ENCODE peak calls at places on chromosomes 5 and 9, in six cellular contexts. P is H9, Q is heart right ventricle, Z is left ventricle myocardium inferior, W is IMR-90, K is Caco-2. J is an unnamed sample. For H3K4me1 and H3K9me3, the result is how much of the 10 kb centered on the place peaks cover.

GRCh38 chr9:133653638-133654037 is 17.5 kb downstream of the DBH start:
- DNase-seq in P (no peak), Q (no peak), Z (no peak), W (no peak), K (no peak), J (no peak)

GRCh38 chr5:178325311-178326053 is 92.9 kb upstream of the PHYKPL start:
- DNase-seq in P (no peak), Q (no peak), Z (no peak), W (no peak), K (no peak), J (no peak)

GRCh38 chr5:134245101-134245604 is 19.3 kb upstream of the PPP2CA start:
- DNase-seq in P (peak), Q (no peak), Z (no peak), W (peak), K (peak), J (no peak)

GRCh38 chr5:13660072-13660471 is 284.4 kb downstream of the DNAH5 start:
- DNase-seq in P (no peak), Q (no peak), Z (no peak), W (peak), K (no peak), J (no peak)

GRCh38 chr9:82498918-82499317 is 510.3 kb downstream of the SPATA31D1 start:
- DNase-seq in P (no peak), Q (no peak), Z (no peak), W (no peak), K (no peak), J (no peak)

GRCh38 chr9:69882998-69883565 is 62.5 kb downstream of the CFAP95 start:
- DNase-seq in P (no peak), Q (no peak), Z (no peak), W (no peak), K (no peak), J (no peak)

GRCh38 chr9:131121346-131121745 is 4.0 kb upstream of the NUP214 start:
- DNase-seq in P (no peak), Q (no peak), Z (no peak), W (no peak), K (no peak), J (no peak)

GRCh38 chr9:105148328-105149006 is 96.0 kb upstream of the SLC44A1 start:
- DNase-seq in P (peak), Q (no peak), Z (no peak), W (no peak), K (no peak), J (no peak)

GRCh38 chr5:179827684-179828083 is 7.0 kb downstream of the SQSTM1 start:
- DNase-seq in P (no peak), Q (no peak), Z (no peak), W (peak), K (no peak), J (no peak)

GRCh38 chr5:170357853-170358497 is 31.2 kb downstream of the KCNMB1 start:
- DNase-seq in P (no peak), Q (peak), Z (peak), W (no peak), K (no peak), J (no peak)

DNA sequence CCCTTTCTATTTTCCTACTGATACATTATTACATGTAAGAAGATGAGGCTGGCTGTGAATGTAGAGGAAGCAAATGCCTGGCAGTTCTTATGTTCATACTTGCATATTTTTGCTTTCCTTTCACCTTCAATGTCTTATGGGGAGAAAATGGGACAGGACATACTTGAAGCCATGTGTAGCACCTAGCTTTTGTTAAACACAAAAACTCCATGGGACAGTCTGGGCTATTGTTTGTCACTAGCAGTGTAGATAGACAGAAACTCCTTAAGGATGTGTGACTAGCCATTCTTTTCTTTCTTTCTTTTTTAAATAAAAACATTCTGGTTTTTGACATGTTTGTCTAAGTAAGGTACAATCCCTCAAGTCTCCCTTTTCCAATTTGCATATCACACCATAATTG is 122.7 kb downstream of the ARL15 start:
- DNase-seq in P (no peak), Q (no peak), Z (no peak), W (no peak), K (no peak), J (no peak)
- H3K4me1 ChIP-seq in P (under half), Q (under half), Z (under half), W (under half), K (under half), J (under half)

GRCh38 chr5:166712447-166712846 is 1579.0 kb upstream of the WWC1 start:
- DNase-seq in P (no peak), Q (no peak), Z (no peak), W (no peak), K (no peak), J (no peak)
- H3K9me3 ChIP-seq in P (under half), Q (under half), Z (under half), W (under half), K (under half), J (under half)

GRCh38 chr5:162931501-162931900 is 505.9 kb upstream of the CCNG1 start:
- DNase-seq in P (no peak), Q (no peak), Z (no peak), W (no peak), K (no peak), J (no peak)
- H3K4me1 ChIP-seq in P (under half), Q (under half), Z (under half), W (under half), K (under half), J (under half)

DNA sequence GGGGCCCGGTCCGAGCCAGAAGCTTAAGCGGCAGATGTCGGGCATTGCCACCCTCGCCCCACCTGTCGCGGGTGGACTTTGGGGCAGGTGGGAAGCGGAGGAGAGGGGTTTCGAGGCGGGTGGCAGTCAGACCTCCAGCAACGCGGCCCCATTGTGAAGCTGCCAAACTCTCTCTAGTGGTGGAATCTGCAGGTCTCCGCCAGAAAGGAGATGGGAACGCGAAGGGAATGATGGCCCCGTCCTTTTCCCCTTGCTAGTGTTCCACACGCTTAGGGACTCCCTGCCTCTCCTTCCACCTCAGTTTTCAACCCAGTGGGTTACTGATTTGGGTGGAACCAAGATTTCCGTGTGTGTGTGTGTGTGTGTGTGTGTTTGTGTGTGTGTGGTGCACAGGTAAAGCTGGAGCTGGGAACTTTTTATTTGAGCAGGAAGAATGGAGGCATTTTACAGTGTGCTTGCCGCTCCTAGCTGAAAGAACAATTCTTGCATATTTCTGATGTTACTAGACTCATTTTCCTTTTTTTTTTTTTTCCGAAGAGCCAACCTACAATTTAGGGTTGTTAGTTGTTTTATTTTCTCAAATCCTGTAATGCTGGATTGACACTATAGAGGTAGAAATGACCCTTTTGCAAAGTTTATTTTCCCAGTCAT is 1.3 kb downstream of the MACIR start:
- DNase-seq in P (peak), Q (no peak), Z (no peak), W (peak), K (peak), J (peak)
- H3K9me3 ChIP-seq in P (under half), Q (under half), Z (under half), W (under half), K (under half), J (under half)

DNA sequence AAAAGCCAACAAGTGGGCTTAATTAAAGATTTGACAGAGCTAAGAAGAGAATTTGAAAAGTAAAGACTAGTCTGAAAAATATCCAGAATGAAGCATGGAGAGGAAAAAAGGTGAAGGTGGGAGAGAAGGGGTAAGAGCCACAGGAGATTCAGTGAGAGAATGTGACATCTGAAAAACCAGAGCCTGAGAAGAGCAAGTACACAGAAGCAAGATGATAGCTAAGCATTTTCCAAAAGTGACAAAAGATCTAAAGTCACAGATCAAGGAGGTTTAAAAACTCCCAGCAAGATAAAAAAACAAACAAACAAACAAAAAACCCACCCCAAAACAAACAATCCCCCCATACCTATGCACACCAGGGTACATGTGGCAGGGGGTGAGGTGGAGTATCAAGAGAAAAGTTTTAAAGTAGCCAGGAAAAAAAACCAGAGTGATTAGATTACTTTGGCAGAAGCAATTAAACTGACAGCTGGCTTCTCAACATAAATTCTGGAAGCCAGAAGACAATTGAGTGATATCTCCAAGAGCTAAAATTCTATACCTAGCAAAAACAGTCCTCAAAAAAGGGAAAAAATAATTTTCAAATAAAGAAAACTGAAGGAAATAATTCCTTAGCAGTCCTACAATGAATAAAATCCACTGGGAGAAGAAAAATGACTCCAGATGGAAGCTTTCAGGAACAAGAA is 111.4 kb downstream of the RAPGEF6 start:
- DNase-seq in P (no peak), Q (no peak), Z (no peak), W (no peak), K (no peak), J (no peak)
- H3K4me1 ChIP-seq in P (under half), Q (under half), Z (under half), W (under half), K (under half), J (under half)